ENCODE peak calls at places on chromosome 7, in four cellular contexts. One of them, this sample, is unnamed.
A peak's percentile ranks its signal among the peaks of the same experiment; 100 is the strongest.

GRCh38 chr7:116834815-116835533 is 27.4 kb upstream of the CAPZA2 start:
- DNase-seq in astrocyte of the spinal cord: peak; percentile 41
- DNase-seq in neural crest cell: no peak
- DNase-seq in NCI-H460: no peak
- DNase-seq in this sample: no peak

GRCh38 chr7:155802906-155803417 is 9.3 kb downstream of the SHH start:
- DNase-seq in astrocyte of the spinal cord: no peak
- DNase-seq in neural crest cell: no peak
- DNase-seq in NCI-H460: no peak
- DNase-seq in this sample: no peak

GRCh38 chr7:78134748-78135147 is 336.2 kb downstream of the PHTF2 start:
- DNase-seq in astrocyte of the spinal cord: no peak
- DNase-seq in neural crest cell: no peak
- DNase-seq in NCI-H460: no peak
- DNase-seq in this sample: no peak

GRCh38 chr7:107206706-107207105 is 37.9 kb downstream of the HBP1 start:
- DNase-seq in astrocyte of the spinal cord: no peak
- DNase-seq in neural crest cell: no peak
- DNase-seq in NCI-H460: no peak
- DNase-seq in this sample: no peak

GRCh38 chr7:22627136-22627535 is 99.9 kb upstream of the IL6 start:
- DNase-seq in astrocyte of the spinal cord: peak; percentile 40
- DNase-seq in neural crest cell: no peak
- DNase-seq in NCI-H460: no peak
- DNase-seq in this sample: no peak

GRCh38 chr7:1758417-1758858 is 88.4 kb downstream of the ELFN1 start:
- DNase-seq in astrocyte of the spinal cord: no peak
- DNase-seq in neural crest cell: no peak
- DNase-seq in NCI-H460: peak; percentile 40
- DNase-seq in this sample: peak; percentile 49

GRCh38 chr7:107043916-107044346 is 574 bp upstream of the PRKAR2B start:
- DNase-seq in astrocyte of the spinal cord: no peak
- DNase-seq in neural crest cell: no peak
- DNase-seq in NCI-H460: no peak
- DNase-seq in this sample: no peak

GRCh38 chr7:54260868-54261475 is 281.2 kb upstream of the VSTM2A start:
- DNase-seq in astrocyte of the spinal cord: peak; percentile 84
- DNase-seq in neural crest cell: no peak
- DNase-seq in NCI-H460: no peak
- DNase-seq in this sample: no peak